ENCODE peak calls at places on chromosomes 16 and 17, in nine cellular contexts. Z is right lobe of liver, K is tibial nerve, X is transverse colon, L is BE2C, H is ovary, W is lower lobe of right lung, B is sigmoid colon, C is adrenal gland. I is an unnamed sample.

GRCh38 chr17:34254651-34255380 is at the start of gene CCL2:
- DNase-seq in Z (no peak), K (peak; percentile 81), X (peak; percentile 50), L (peak; percentile 19), H (peak; percentile 62), W (peak; percentile 61), B (peak; percentile 92), C (peak; percentile 69), I (peak; percentile 85)

GRCh38 chr17:77874303-77875050 is 84.0 kb upstream of the TNRC6C start:
- DNase-seq in Z (no peak), K (no peak), X (no peak), L (no peak), H (no peak), W (peak; percentile 18), B (no peak), C (no peak), I (no peak)

GRCh38 chr17:80318166-80318565 is 57.5 kb downstream of the RNF213 start:
- DNase-seq in Z (no peak), K (no peak), X (no peak), L (no peak), H (no peak), W (no peak), B (no peak), C (no peak), I (no peak)

GRCh38 chr17:44331249-44331760 is 6.7 kb upstream of the SLC25A39 start:
- DNase-seq in Z (no peak), K (peak; percentile 93), X (peak; percentile 83), L (peak; percentile 81), H (peak; percentile 56), W (no peak), B (no peak), C (peak; percentile 67), I (peak; percentile 80)

GRCh38 chr17:17866897-17867296 is 30.1 kb upstream of the SREBF1 start:
- DNase-seq in Z (no peak), K (no peak), X (no peak), L (no peak), H (no peak), W (no peak), B (no peak), C (no peak), I (no peak)

GRCh38 chr16:54334208-54334607 is 47.6 kb upstream of the IRX3 start:
- DNase-seq in Z (no peak), K (no peak), X (no peak), L (no peak), H (no peak), W (no peak), B (no peak), C (no peak), I (no peak)

GRCh38 chr17:78556812-78557211 is 20.4 kb downstream of the DNAH17 start:
- DNase-seq in Z (no peak), K (no peak), X (no peak), L (no peak), H (no peak), W (no peak), B (no peak), C (no peak), I (no peak)

GRCh38 chr16:2513405-2514332 is at the start of gene ATP6V0C:
- DNase-seq in Z (peak; percentile 96), K (peak; percentile 93), X (peak; percentile 96), L (peak; percentile 95), H (peak; percentile 93), W (peak; percentile 96), B (peak; percentile 96), C (peak; percentile 93), I (peak; percentile 94)

GRCh38 chr17:79331492-79331891 is 256.9 kb downstream of the ENGASE start:
- DNase-seq in Z (no peak), K (no peak), X (no peak), L (no peak), H (no peak), W (no peak), B (no peak), C (no peak), I (no peak)

GRCh38 chr16:47045459-47045858 is 72.0 kb upstream of the DNAJA2 start:
- DNase-seq in Z (no peak), K (no peak), X (no peak), L (no peak), H (no peak), W (no peak), B (no peak), C (no peak), I (no peak)

GRCh38 chr16:1155353-1156110 is 2.6 kb downstream of the CACNA1H start:
- DNase-seq in Z (no peak), K (no peak), X (no peak), L (peak; percentile 55), H (peak; percentile 74), W (no peak), B (no peak), C (no peak), I (no peak)

GRCh38 chr17:83153681-83154310 is 74.4 kb downstream of the METRNL start:
- DNase-seq in Z (no peak), K (no peak), X (no peak), L (no peak), H (no peak), W (no peak), B (peak; percentile 62), C (no peak), I (peak; percentile 69)

GRCh38 chr16:9256196-9256595 is 164.8 kb downstream of the HAPSTR1 start:
- DNase-seq in Z (no peak), K (no peak), X (peak; percentile 32), L (peak; percentile 38), H (no peak), W (peak; percentile 54), B (no peak), C (no peak), I (no peak)

GRCh38 chr16:24966599-24966998 is 48.6 kb downstream of the ARHGAP17 start:
- DNase-seq in Z (no peak), K (no peak), X (no peak), L (no peak), H (no peak), W (no peak), B (no peak), C (no peak), I (no peak)

GRCh38 chr17:7102421-7102820 is 12.2 kb downstream of the ASGR2 start:
- DNase-seq in Z (no peak), K (no peak), X (no peak), L (no peak), H (no peak), W (no peak), B (no peak), C (no peak), I (no peak)

GRCh38 chr17:33667052-33667509 is 374.0 kb upstream of the ASIC2 start:
- DNase-seq in Z (no peak), K (no peak), X (no peak), L (no peak), H (no peak), W (no peak), B (no peak), C (no peak), I (no peak)

GRCh38 chr17:9658593-9659211 is 13.4 kb downstream of the USP43 start:
- DNase-seq in Z (no peak), K (no peak), X (peak; percentile 54), L (no peak), H (no peak), W (no peak), B (no peak), C (no peak), I (no peak)

GRCh38 chr16:84562174-84562815 is 55.6 kb downstream of the COTL1 start:
- DNase-seq in Z (no peak), K (no peak), X (peak; percentile 22), L (no peak), H (no peak), W (peak; percentile 71), B (no peak), C (no peak), I (no peak)

GRCh38 chr16:64478258-64478906 is 643.5 kb downstream of the CDH11 start:
- DNase-seq in Z (no peak), K (no peak), X (no peak), L (no peak), H (no peak), W (no peak), B (no peak), C (peak; percentile 17), I (no peak)

GRCh38 chr16:17313085-17313611 is 157.6 kb downstream of the XYLT1 start:
- DNase-seq in Z (no peak), K (peak; percentile 26), X (peak; percentile 46), L (peak; percentile 82), H (peak; percentile 69), W (no peak), B (peak; percentile 98), C (peak; percentile 43), I (peak; percentile 47)
- TF ChIP-seq CTCF in Z (no peak), K (no peak), X (no peak), L (no peak), H (no peak), W (no peak), B (no peak), C (no peak), I (no peak)

GRCh38 chr17:51153210-51154072 is at the start of gene NME1:
- DNase-seq in Z (peak; percentile 96), K (peak; percentile 96), X (peak; percentile 96), L (peak; percentile 95), H (peak; percentile 99), W (peak; percentile 96), B (peak; percentile 98), C (peak; percentile 99), I (peak; percentile 98)

GRCh38 chr17:51155416-51155815 is 2.1 kb downstream of the NME1 start:
- DNase-seq in Z (no peak), K (no peak), X (no peak), L (no peak), H (no peak), W (no peak), B (no peak), C (no peak), I (no peak)

GRCh38 chr17:51152766-51153209 is 571 bp upstream of the NME1 start:
- DNase-seq in Z (no peak), K (no peak), X (no peak), L (no peak), H (no peak), W (no peak), B (no peak), C (no peak), I (no peak)

GRCh38 chr17:51150932-51151331 is 2.4 kb upstream of the NME1 start:
- DNase-seq in Z (no peak), K (no peak), X (no peak), L (no peak), H (no peak), W (no peak), B (no peak), C (no peak), I (no peak)

GRCh38 chr17:51154176-51154575 is 817 bp downstream of the NME1 start:
- DNase-seq in Z (no peak), K (no peak), X (no peak), L (no peak), H (no peak), W (no peak), B (no peak), C (no peak), I (no peak)
- H3K36me3 ChIP-seq in Z (no peaks in the 10 kb centered on the region), K (peaks cover 29% of the 10 kb centered on the region), X (no peaks in the 10 kb centered on the region), L (peaks cover 39% of the 10 kb centered on the region), H (no peaks in the 10 kb centered on the region), W (peaks cover 14% of the 10 kb centered on the region), B (peaks cover 8% of the 10 kb centered on the region), C (peaks cover 5% of the 10 kb centered on the region), I (no peaks in the 10 kb centered on the region)

GRCh38 chr16:57371494-57372371 is 557 bp upstream of the CX3CL1 start:
- DNase-seq in Z (peak; percentile 88), K (no peak), X (no peak), L (no peak), H (no peak), W (peak; percentile 30), B (no peak), C (no peak), I (no peak)
- H3K4me3 ChIP-seq in Z (peak overlapping the region; percentile 67), K (no peak overlapping the region), X (peak overlapping the region; percentile 44), L (peak overlapping the region; percentile 81), H (peak overlapping the region; percentile 38), W (peak overlapping the region; percentile 62), B (peak overlapping the region; percentile 56), C (no peak overlapping the region), I (peak overlapping the region; percentile 65)

GRCh38 chr17:13540546-13540945 is 61.2 kb downstream of the HS3ST3A1 start:
- DNase-seq in Z (no peak), K (no peak), X (no peak), L (no peak), H (no peak), W (no peak), B (no peak), C (no peak), I (no peak)
- TF ChIP-seq CTCF in Z (no peak), K (no peak), X (no peak), L (no peak), H (no peak), W (no peak), B (no peak), C (no peak), I (no peak)

I was measured in tibial artery.